ENCODE peak calls at places on chromosomes 7 and 10, in five cellular contexts. Z, S, Q, I and P are unnamed samples.

GRCh38 chr7:131357282-131357880 is 29.7 kb downstream of the MKLN1 start:
- DNase-seq in Z (no peak), I (no peak), Q (no peak), S (no peak), P (no peak)

GRCh38 chr7:20331231-20331880 is 656 bp downstream of the ITGB8 start:
- DNase-seq in I (no peak), S (no peak), Z (peak), Q (peak), P (no peak)

GRCh38 chr10:102408728-102409603 is 9.6 kb downstream of the PSD start:
- DNase-seq in Q (no peak), S (no peak), I (no peak), Z (no peak), P (no peak)

GRCh38 chr10:80411267-80411668 is 2.9 kb downstream of the PRXL2A start:
- DNase-seq in Z (no peak), I (peak), Q (no peak), S (no peak), P (no peak)

GRCh38 chr10:17123062-17123661 is 6.4 kb downstream of the CUBN start:
- DNase-seq in Z (no peak), Q (no peak), S (peak), I (no peak), P (no peak)

GRCh38 chr10:121526801-121527221 is 71.4 kb downstream of the FGFR2 start:
- DNase-seq in S (no peak), I (no peak), Q (no peak), Z (peak), P (no peak)

GRCh38 chr7:130377178-130377577 is 3.1 kb upstream of the CPA1 start:
- DNase-seq in Q (no peak), Z (no peak), S (no peak), I (no peak), P (no peak)

GRCh38 chr10:103498936-103499638 is 5.6 kb downstream of the NEURL1 start:
- DNase-seq in Q (no peak), I (no peak), Z (no peak), S (no peak), P (no peak)

GRCh38 chr10:78309536-78310237 is 276.0 kb downstream of the RPS24 start:
- DNase-seq in I (no peak), S (no peak), Z (no peak), Q (no peak), P (no peak)

GRCh38 chr7:151069841-151070572 is 10.6 kb downstream of the FASTK start:
- DNase-seq in Z (no peak), Q (no peak), I (no peak), S (no peak), P (no peak)

GRCh38 chr10:3803884-3804741 is 19.1 kb upstream of the KLF6 start:
- DNase-seq in Z (no peak), I (no peak), Q (no peak), S (no peak), P (no peak)

GRCh38 chr7:69269756-69270155 is 328.5 kb upstream of the AUTS2 start:
- DNase-seq in Q (no peak), I (no peak), S (no peak), Z (no peak), P (no peak)

GRCh38 chr7:3592438-3593134 is 291.5 kb downstream of the SDK1 start:
- DNase-seq in Z (peak), Q (no peak), I (no peak), S (no peak), P (no peak)

GRCh38 chr10:102421645-102422585 is 1.3 kb downstream of the FBXL15 start:
- DNase-seq in S (no peak), Z (no peak), Q (no peak), I (peak), P (no peak)

GRCh38 chr7:919924-920341 is 34.5 kb downstream of the ADAP1 start:
- DNase-seq in I (no peak), Z (no peak), Q (no peak), S (no peak), P (no peak)

GRCh38 chr7:29359480-29360093 is 165.0 kb downstream of the CHN2 start:
- DNase-seq in I (no peak), S (no peak), Q (no peak), Z (no peak), P (no peak)

GRCh38 chr10:61452655-61453641 is at the start of gene TMEM26:
- DNase-seq in Z (no peak), S (no peak), I (no peak), Q (no peak), P (no peak)

GRCh38 chr10:92690211-92691041 is 671 bp downstream of the HHEX start:
- DNase-seq in I (no peak), Z (no peak), Q (no peak), S (no peak), P (no peak)

GRCh38 chr7:41769162-41769561 is 66.3 kb upstream of the INHBA start:
- DNase-seq in I (no peak), Q (no peak), S (no peak), Z (no peak), P (no peak)

GRCh38 chr7:471866-472639 is 47.6 kb downstream of the PDGFA start:
- DNase-seq in Z (no peak), Q (no peak), S (peak), I (peak), P (no peak)

GRCh38 chr10:69685802-69686585 is 55.9 kb downstream of the FAM241B start:
- DNase-seq in S (no peak), Z (no peak), Q (no peak), I (peak), P (no peak)

GRCh38 chr10:67792653-67793052 is 45.3 kb downstream of the DNAJC12 start:
- DNase-seq in S (no peak), Z (no peak), Q (no peak), I (no peak), P (no peak)

GRCh38 chr10:5613481-5613880 is 52.9 kb downstream of the ASB13 start:
- DNase-seq in S (no peak), I (no peak), Z (no peak), Q (no peak), P (no peak)

GRCh38 chr7:26117142-26117807 is 34.7 kb upstream of the NFE2L3 start:
- DNase-seq in Z (no peak), Q (no peak), I (no peak), S (no peak), P (no peak)

GRCh38 chr7:155953781-155954549 is 141.7 kb upstream of the SHH start:
- DNase-seq in S (no peak), Q (no peak), I (peak), Z (no peak), P (no peak)

GRCh38 chr10:96626795-96627194 is 40.0 kb upstream of the TM9SF3 start:
- DNase-seq in I (no peak), Q (no peak), Z (no peak), S (no peak), P (peak)

GRCh38 chr7:43647314-43647691 is 64.4 kb downstream of the STK17A start:
- DNase-seq in I (no peak), S (peak), Q (no peak), Z (no peak), P (no peak)

GRCh38 chr7:158112571-158113320 is 474.9 kb downstream of the PTPRN2 start:
- DNase-seq in Q (no peak), I (no peak), Z (no peak), S (no peak), P (no peak)

GRCh38 chr10:60495357-60495756 is 105.7 kb upstream of the ANK3 start:
- DNase-seq in S (no peak), Q (no peak), I (no peak), Z (no peak), P (no peak)

GRCh38 chr10:26855186-26855585 is 5.6 kb downstream of the ABI1 start:
- DNase-seq in I (no peak), S (peak), Z (no peak), Q (no peak), P (no peak)

GRCh38 chr7:5532520-5533335 is 109.1 kb upstream of the TNRC18 start:
- DNase-seq in S (no peak), Z (no peak), I (peak), Q (peak), P (no peak)

GRCh38 chr7:84533209-84533608 is 338.6 kb upstream of the SEMA3A start:
- DNase-seq in S (no peak), Q (no peak), Z (no peak), I (no peak), P (no peak)